ENCODE peak calls at places on chromosomes 6 and 20, in seven cellular contexts. One of them, this sample, is unnamed.

GRCh38 chr20:21512634-21513180 is 1.2 kb downstream of the NKX2-2 start:
- DNase-seq in naive thymus-derived CD4-positive, alpha-beta T cell: no peak
- DNase-seq in psoas muscle: no peak
- DNase-seq in tibial artery: no peak
- DNase-seq in upper lobe of right lung: no peak
- DNase-seq in testis: no peak
- DNase-seq in HCT116: no peak
- DNase-seq in this sample: no peak

GRCh38 chr6:129140571-129140970 is 257.6 kb downstream of the LAMA2 start:
- DNase-seq in naive thymus-derived CD4-positive, alpha-beta T cell: no peak
- DNase-seq in psoas muscle: no peak
- DNase-seq in tibial artery: no peak
- DNase-seq in upper lobe of right lung: no peak
- DNase-seq in testis: peak; percentile 61
- DNase-seq in HCT116: no peak
- DNase-seq in this sample: no peak

GRCh38 chr6:42555477-42556457 is 8.1 kb upstream of the UBR2 start:
- DNase-seq in naive thymus-derived CD4-positive, alpha-beta T cell: no peak
- DNase-seq in psoas muscle: no peak
- DNase-seq in tibial artery: no peak
- DNase-seq in upper lobe of right lung: no peak
- DNase-seq in testis: no peak
- DNase-seq in HCT116: peak; percentile 33
- DNase-seq in this sample: peak; percentile 44

GRCh38 chr6:132357120-132357519 is 44.2 kb downstream of the MOXD1 start:
- DNase-seq in naive thymus-derived CD4-positive, alpha-beta T cell: no peak
- DNase-seq in psoas muscle: no peak
- DNase-seq in tibial artery: no peak
- DNase-seq in upper lobe of right lung: no peak
- DNase-seq in testis: no peak
- DNase-seq in HCT116: no peak
- DNase-seq in this sample: no peak

GRCh38 chr6:7042056-7042653 is 65.6 kb upstream of the RREB1 start:
- DNase-seq in naive thymus-derived CD4-positive, alpha-beta T cell: no peak
- DNase-seq in psoas muscle: no peak
- DNase-seq in tibial artery: no peak
- DNase-seq in upper lobe of right lung: no peak
- DNase-seq in testis: peak; percentile 22
- DNase-seq in HCT116: no peak
- DNase-seq in this sample: no peak

GRCh38 chr6:106097368-106098231 is 11.5 kb downstream of the PRDM1 start:
- DNase-seq in naive thymus-derived CD4-positive, alpha-beta T cell: peak; percentile 86
- DNase-seq in psoas muscle: no peak
- DNase-seq in tibial artery: no peak
- DNase-seq in upper lobe of right lung: no peak
- DNase-seq in testis: peak; percentile 43
- DNase-seq in HCT116: no peak
- DNase-seq in this sample: peak; percentile 89

GRCh38 chr6:110884321-110884720 is 9.7 kb downstream of the AMD1 start:
- DNase-seq in naive thymus-derived CD4-positive, alpha-beta T cell: no peak
- DNase-seq in psoas muscle: no peak
- DNase-seq in tibial artery: no peak
- DNase-seq in upper lobe of right lung: no peak
- DNase-seq in testis: no peak
- DNase-seq in HCT116: no peak
- DNase-seq in this sample: no peak

GRCh38 chr6:21426841-21427490 is 166.6 kb upstream of the SOX4 start:
- DNase-seq in naive thymus-derived CD4-positive, alpha-beta T cell: no peak
- DNase-seq in psoas muscle: no peak
- DNase-seq in tibial artery: no peak
- DNase-seq in upper lobe of right lung: no peak
- DNase-seq in testis: no peak
- DNase-seq in HCT116: no peak
- DNase-seq in this sample: no peak

GRCh38 chr6:4169028-4169789 is 33.8 kb upstream of the ECI2 start:
- DNase-seq in naive thymus-derived CD4-positive, alpha-beta T cell: no peak
- DNase-seq in psoas muscle: no peak
- DNase-seq in tibial artery: no peak
- DNase-seq in upper lobe of right lung: no peak
- DNase-seq in testis: no peak
- DNase-seq in HCT116: no peak
- DNase-seq in this sample: no peak

GRCh38 chr20:14264869-14265268 is 72.5 kb downstream of the FLRT3 start:
- DNase-seq in naive thymus-derived CD4-positive, alpha-beta T cell: no peak
- DNase-seq in psoas muscle: no peak
- DNase-seq in tibial artery: no peak
- DNase-seq in upper lobe of right lung: no peak
- DNase-seq in testis: no peak
- DNase-seq in HCT116: no peak
- DNase-seq in this sample: no peak

GRCh38 chr6:7467007-7467897 is 74.2 kb upstream of the DSP start:
- DNase-seq in naive thymus-derived CD4-positive, alpha-beta T cell: no peak
- DNase-seq in psoas muscle: no peak
- DNase-seq in tibial artery: no peak
- DNase-seq in upper lobe of right lung: no peak
- DNase-seq in testis: no peak
- DNase-seq in HCT116: no peak
- DNase-seq in this sample: no peak

GRCh38 chr20:5863040-5863811 is 87.1 kb downstream of the TRMT6 start:
- DNase-seq in naive thymus-derived CD4-positive, alpha-beta T cell: no peak
- DNase-seq in psoas muscle: peak; percentile 45
- DNase-seq in tibial artery: no peak
- DNase-seq in upper lobe of right lung: no peak
- DNase-seq in testis: peak; percentile 23
- DNase-seq in HCT116: no peak
- DNase-seq in this sample: no peak

GRCh38 chr20:50272413-50273120 is 81.9 kb downstream of the CEBPB start:
- DNase-seq in naive thymus-derived CD4-positive, alpha-beta T cell: no peak
- DNase-seq in psoas muscle: no peak
- DNase-seq in tibial artery: no peak
- DNase-seq in upper lobe of right lung: no peak
- DNase-seq in testis: no peak
- DNase-seq in HCT116: no peak
- DNase-seq in this sample: no peak

GRCh38 chr20:50276119-50277063 is 85.8 kb downstream of the CEBPB start:
- DNase-seq in naive thymus-derived CD4-positive, alpha-beta T cell: no peak
- DNase-seq in psoas muscle: no peak
- DNase-seq in tibial artery: peak; percentile 74
- DNase-seq in upper lobe of right lung: no peak
- DNase-seq in testis: no peak
- DNase-seq in HCT116: no peak
- DNase-seq in this sample: no peak

GRCh38 chr20:50274570-50275430 is 84.2 kb downstream of the CEBPB start:
- DNase-seq in naive thymus-derived CD4-positive, alpha-beta T cell: no peak
- DNase-seq in psoas muscle: peak; percentile 74
- DNase-seq in tibial artery: peak; percentile 91
- DNase-seq in upper lobe of right lung: peak; percentile 94
- DNase-seq in testis: peak; percentile 56
- DNase-seq in HCT116: no peak
- DNase-seq in this sample: no peak

GRCh38 chr20:50271674-50272412 is 81.2 kb downstream of the CEBPB start:
- DNase-seq in naive thymus-derived CD4-positive, alpha-beta T cell: no peak
- DNase-seq in psoas muscle: peak; percentile 45
- DNase-seq in tibial artery: peak; percentile 82
- DNase-seq in upper lobe of right lung: peak; percentile 84
- DNase-seq in testis: no peak
- DNase-seq in HCT116: no peak
- DNase-seq in this sample: no peak

DNA sequence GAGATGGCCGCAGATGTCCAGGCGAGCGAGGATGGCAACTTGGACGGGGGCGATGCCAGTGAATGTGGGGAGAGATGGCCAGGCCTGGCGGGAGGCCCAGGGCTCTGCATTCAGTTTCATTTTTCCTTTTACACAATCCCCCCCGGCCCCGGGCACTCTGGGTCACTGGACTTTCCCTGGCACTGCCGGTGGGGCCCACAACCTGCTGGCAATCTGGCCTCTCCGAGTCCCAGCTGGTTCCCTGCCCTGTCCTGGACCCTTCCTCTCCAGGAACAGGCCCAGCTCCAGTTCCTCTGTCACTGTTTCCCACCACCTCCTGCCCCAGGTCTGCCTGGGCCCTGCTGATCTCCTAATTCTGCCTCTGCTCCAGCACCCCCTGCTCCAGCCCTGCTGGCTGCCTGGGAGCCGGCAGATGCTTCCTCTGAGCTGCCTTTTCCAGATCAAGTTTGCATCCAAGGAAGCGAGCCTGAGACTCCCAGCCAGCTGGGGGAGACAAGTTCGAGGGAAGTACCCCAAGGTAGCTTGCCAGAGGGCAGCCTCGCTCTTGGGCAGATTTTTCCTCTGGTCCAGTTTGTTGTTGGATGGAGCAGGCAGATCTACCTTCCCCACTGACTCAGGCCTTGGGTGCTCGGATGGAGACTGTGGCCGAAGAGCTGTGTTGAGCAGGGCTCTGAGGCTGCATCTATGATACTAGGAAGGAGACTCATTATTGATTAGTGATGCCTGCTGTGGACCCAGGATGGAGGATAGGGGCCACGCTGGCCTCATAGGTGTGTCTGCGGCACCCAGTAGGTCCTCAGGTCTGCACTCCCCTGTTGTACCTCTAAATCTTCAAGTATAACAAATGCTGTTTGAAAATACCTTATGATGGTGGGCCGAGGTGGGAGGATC is 83.2 kb downstream of the CEBPB start:
- DNase-seq in naive thymus-derived CD4-positive, alpha-beta T cell: no peak
- DNase-seq in psoas muscle: peak; percentile 71
- DNase-seq in tibial artery: peak; percentile 69
- DNase-seq in upper lobe of right lung: no peak
- DNase-seq in testis: no peak
- DNase-seq in HCT116: no peak
- DNase-seq in this sample: no peak
- H3K27ac ChIP-seq in naive thymus-derived CD4-positive, alpha-beta T cell: no peak overlapping the region
- H3K27ac ChIP-seq in psoas muscle: peak overlapping the region; percentile 68
- H3K27ac ChIP-seq in tibial artery: peak overlapping the region; percentile 24
- H3K27ac ChIP-seq in upper lobe of right lung: peak overlapping the region; percentile 72
- H3K27ac ChIP-seq in testis: peak overlapping the region; percentile 36
- H3K27ac ChIP-seq in HCT116: no peak overlapping the region
- H3K27ac ChIP-seq in this sample: no peak overlapping the region

GRCh38 chr20:10783660-10784336 is 110.0 kb upstream of the JAG1 start:
- DNase-seq in naive thymus-derived CD4-positive, alpha-beta T cell: no peak
- DNase-seq in psoas muscle: no peak
- DNase-seq in tibial artery: no peak
- DNase-seq in upper lobe of right lung: no peak
- DNase-seq in testis: no peak
- DNase-seq in HCT116: no peak
- DNase-seq in this sample: no peak

GRCh38 chr20:10788055-10788454 is 114.3 kb upstream of the JAG1 start:
- DNase-seq in naive thymus-derived CD4-positive, alpha-beta T cell: no peak
- DNase-seq in psoas muscle: no peak
- DNase-seq in tibial artery: no peak
- DNase-seq in upper lobe of right lung: no peak
- DNase-seq in testis: no peak
- DNase-seq in HCT116: no peak
- DNase-seq in this sample: no peak

GRCh38 chr20:10781526-10781925 is 107.7 kb upstream of the JAG1 start:
- DNase-seq in naive thymus-derived CD4-positive, alpha-beta T cell: no peak
- DNase-seq in psoas muscle: no peak
- DNase-seq in tibial artery: no peak
- DNase-seq in upper lobe of right lung: no peak
- DNase-seq in testis: no peak
- DNase-seq in HCT116: no peak
- DNase-seq in this sample: no peak

GRCh38 chr20:10786678-10787077 is 112.9 kb upstream of the JAG1 start:
- DNase-seq in naive thymus-derived CD4-positive, alpha-beta T cell: no peak
- DNase-seq in psoas muscle: no peak
- DNase-seq in tibial artery: no peak
- DNase-seq in upper lobe of right lung: no peak
- DNase-seq in testis: no peak
- DNase-seq in HCT116: no peak
- DNase-seq in this sample: no peak

DNA sequence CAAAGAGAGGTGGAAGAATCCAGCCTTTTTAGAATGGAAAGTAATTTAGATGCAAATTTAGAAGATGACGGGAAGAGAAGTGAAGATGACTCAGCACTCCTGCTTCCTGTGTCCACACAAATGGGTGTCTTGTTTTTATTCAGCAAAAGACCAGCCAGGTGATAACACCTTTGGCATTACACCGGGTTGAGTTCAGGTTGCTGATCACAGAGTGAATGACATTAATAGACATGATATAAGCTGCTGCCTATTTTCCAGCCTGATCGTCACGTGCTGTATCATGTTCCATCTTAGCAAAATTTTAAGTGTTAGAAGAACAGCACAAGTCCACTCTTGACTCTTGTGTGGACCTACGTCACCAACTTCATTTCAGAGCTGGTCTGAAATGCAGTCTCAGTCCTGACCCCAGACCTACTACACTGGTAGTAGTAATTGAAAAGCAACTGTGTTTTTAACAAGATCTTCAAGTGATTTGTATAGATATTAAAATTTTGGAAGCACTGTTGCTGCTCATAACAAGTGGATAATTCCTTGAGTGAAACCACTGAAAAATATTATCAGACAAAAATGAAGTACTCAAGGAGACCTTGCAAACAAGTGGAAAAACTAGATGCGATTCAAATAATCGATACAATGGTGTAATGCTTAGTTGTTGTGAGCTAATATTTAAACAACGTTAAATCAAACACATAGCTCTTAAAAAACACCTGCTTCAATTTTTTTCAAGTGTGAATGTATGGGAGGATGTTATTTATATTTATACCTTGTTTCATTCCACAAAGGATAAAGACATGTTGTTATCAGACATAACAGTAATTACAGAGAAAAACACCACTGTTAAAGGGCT is 110.8 kb upstream of the JAG1 start:
- DNase-seq in naive thymus-derived CD4-positive, alpha-beta T cell: no peak
- DNase-seq in psoas muscle: no peak
- DNase-seq in tibial artery: no peak
- DNase-seq in upper lobe of right lung: no peak
- DNase-seq in testis: no peak
- DNase-seq in HCT116: no peak
- DNase-seq in this sample: no peak
- H3K4me3 ChIP-seq in naive thymus-derived CD4-positive, alpha-beta T cell: no peak overlapping the region
- H3K4me3 ChIP-seq in psoas muscle: no peak overlapping the region
- H3K4me3 ChIP-seq in tibial artery: no peak overlapping the region
- H3K4me3 ChIP-seq in upper lobe of right lung: no peak overlapping the region
- H3K4me3 ChIP-seq in testis: no peak overlapping the region
- H3K4me3 ChIP-seq in HCT116: no peak overlapping the region
- H3K4me3 ChIP-seq in this sample: no peak overlapping the region

DNA sequence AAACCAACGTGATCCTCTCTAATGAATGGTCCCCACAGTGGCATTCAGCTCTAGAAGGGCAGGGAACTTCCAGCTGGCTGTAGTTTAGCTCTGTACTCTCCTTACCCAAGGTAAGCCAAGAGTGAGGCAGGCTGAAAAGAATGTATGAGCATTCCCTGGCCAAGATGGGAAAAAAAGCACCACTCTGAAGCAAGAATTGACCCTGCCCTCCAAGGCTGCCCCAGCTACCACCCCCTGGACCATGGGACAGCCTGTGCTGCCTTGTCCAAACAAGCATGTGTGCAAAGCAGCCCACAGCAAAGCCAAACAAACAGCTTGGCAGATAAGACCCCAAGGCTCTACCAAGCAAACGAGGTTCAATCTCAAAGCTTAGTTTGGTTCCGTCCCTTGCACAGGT is 73.9 kb downstream of the GFOD1 start:
- DNase-seq in naive thymus-derived CD4-positive, alpha-beta T cell: no peak
- DNase-seq in psoas muscle: no peak
- DNase-seq in tibial artery: peak; percentile 95
- DNase-seq in upper lobe of right lung: no peak
- DNase-seq in testis: no peak
- DNase-seq in HCT116: no peak
- DNase-seq in this sample: no peak
- H3K36me3 ChIP-seq in naive thymus-derived CD4-positive, alpha-beta T cell: no peaks in the 10 kb centered on the region
- H3K36me3 ChIP-seq in psoas muscle: no peaks in the 10 kb centered on the region
- H3K36me3 ChIP-seq in tibial artery: no peaks in the 10 kb centered on the region
- H3K36me3 ChIP-seq in upper lobe of right lung: no peaks in the 10 kb centered on the region
- H3K36me3 ChIP-seq in testis: no peaks in the 10 kb centered on the region
- H3K36me3 ChIP-seq in HCT116: no peaks in the 10 kb centered on the region
- H3K36me3 ChIP-seq in this sample: no peaks in the 10 kb centered on the region

GRCh38 chr20:41334036-41334435 is 6.6 kb upstream of the LPIN3 start:
- DNase-seq in naive thymus-derived CD4-positive, alpha-beta T cell: no peak
- DNase-seq in psoas muscle: no peak
- DNase-seq in tibial artery: no peak
- DNase-seq in upper lobe of right lung: no peak
- DNase-seq in testis: no peak
- DNase-seq in HCT116: no peak
- DNase-seq in this sample: no peak
- H3K27ac ChIP-seq in naive thymus-derived CD4-positive, alpha-beta T cell: no peak overlapping the region
- H3K27ac ChIP-seq in psoas muscle: peak overlapping the region; percentile 53
- H3K27ac ChIP-seq in tibial artery: no peak overlapping the region
- H3K27ac ChIP-seq in upper lobe of right lung: peak overlapping the region; percentile 37
- H3K27ac ChIP-seq in testis: no peak overlapping the region
- H3K27ac ChIP-seq in HCT116: no peak overlapping the region
- H3K27ac ChIP-seq in this sample: no peak overlapping the region

This sample was measured in CD4-positive, alpha-beta memory T cell.